ENCODE peak calls at places on chromosome 6, in nine cellular contexts. F is cardiac muscle cell, Z is Peyer's patch, G is kidney, Q is astrocyte, P is GM12865, X is CD14-positive monocyte, U is SK-N-SH, W is pancreas. L is an unnamed sample.

GRCh38 chr6:227812-228338 is 64.4 kb upstream of the DUSP22 start:
- DNase-seq in F (no peak), Z (no peak), G (no peak), Q (no peak), P (peak), X (no peak), U (no peak), W (no peak), L (no peak)

GRCh38 chr6:48615041-48615440 is 504.0 kb upstream of the PTCHD4 start:
- DNase-seq in F (no peak), Z (no peak), G (no peak), Q (peak), P (no peak), X (no peak), U (no peak), W (no peak), L (no peak)

GRCh38 chr6:133297657-133298056 is 56.5 kb downstream of the EYA4 start:
- DNase-seq in F (no peak), Z (no peak), G (no peak), Q (no peak), P (no peak), X (no peak), U (no peak), W (no peak), L (no peak)

GRCh38 chr6:101926149-101926925 is 532.8 kb downstream of the GRIK2 start:
- DNase-seq in F (no peak), Z (no peak), G (no peak), Q (no peak), P (no peak), X (no peak), U (no peak), W (no peak), L (no peak)

GRCh38 chr6:32830936-32831335 is 7.6 kb downstream of the TAP2 start:
- DNase-seq in F (no peak), Z (no peak), G (no peak), Q (no peak), P (no peak), X (no peak), U (no peak), W (no peak), L (no peak)

GRCh38 chr6:35298625-35299140 is 1.1 kb downstream of the DEF6 start:
- DNase-seq in F (no peak), Z (no peak), G (no peak), Q (no peak), P (peak), X (no peak), U (no peak), W (no peak), L (no peak)

GRCh38 chr6:44052419-44053011 is 74.7 kb downstream of the MRPL14 start:
- DNase-seq in F (peak), Z (no peak), G (peak), Q (peak), P (no peak), X (peak), U (peak), W (no peak), L (no peak)

GRCh38 chr6:165403006-165403405 is 93.6 kb upstream of the C6orf118 start:
- DNase-seq in F (no peak), Z (no peak), G (no peak), Q (no peak), P (no peak), X (no peak), U (no peak), W (no peak), L (no peak)

GRCh38 chr6:85644374-85644762 is 1.7 kb upstream of the SYNCRIP start:
- DNase-seq in F (no peak), Z (no peak), G (no peak), Q (no peak), P (no peak), X (no peak), U (no peak), W (no peak), L (no peak)

GRCh38 chr6:36618366-36619355 is 24.5 kb downstream of the SRSF3 start:
- DNase-seq in F (no peak), Z (no peak), G (no peak), Q (no peak), P (no peak), X (peak), U (no peak), W (no peak), L (no peak)

GRCh38 chr6:159008656-159009288 is 8.8 kb upstream of the RSPH3 start:
- DNase-seq in F (peak), Z (no peak), G (no peak), Q (peak), P (peak), X (no peak), U (peak), W (no peak), L (no peak)

GRCh38 chr6:17493286-17493685 is 99.9 kb downstream of the CAP2 start:
- DNase-seq in F (peak), Z (no peak), G (no peak), Q (peak), P (no peak), X (no peak), U (no peak), W (no peak), L (no peak)

GRCh38 chr6:156780117-156780641 is 3.0 kb downstream of the ARID1B start:
- DNase-seq in F (peak), Z (peak), G (no peak), Q (peak), P (peak), X (peak), U (peak), W (no peak), L (peak)

GRCh38 chr6:166460473-166461437 is 78.0 kb upstream of the MPC1 start:
- DNase-seq in F (peak), Z (no peak), G (peak), Q (no peak), P (no peak), X (peak), U (peak), W (no peak), L (no peak)

GRCh38 chr6:1027109-1027794 is 284.6 kb upstream of the FOXQ1 start:
- DNase-seq in F (no peak), Z (no peak), G (peak), Q (no peak), P (no peak), X (no peak), U (no peak), W (no peak), L (no peak)

GRCh38 chr6:106253194-106253593 is 72.4 kb downstream of the ATG5 start:
- DNase-seq in F (peak), Z (no peak), G (no peak), Q (peak), P (no peak), X (no peak), U (no peak), W (no peak), L (no peak)

GRCh38 chr6:55511124-55511820 is 67.7 kb downstream of the HMGCLL1 start:
- DNase-seq in F (no peak), Z (no peak), G (no peak), Q (no peak), P (no peak), X (no peak), U (no peak), W (no peak), L (no peak)

GRCh38 chr6:141472123-141472522 is 660.6 kb upstream of the GJE1 start:
- DNase-seq in F (no peak), Z (no peak), G (no peak), Q (peak), P (no peak), X (no peak), U (no peak), W (no peak), L (no peak)

GRCh38 chr6:15630202-15630601 is 32.6 kb downstream of the DTNBP1 start:
- DNase-seq in F (peak), Z (no peak), G (no peak), Q (no peak), P (no peak), X (no peak), U (no peak), W (no peak), L (no peak)

GRCh38 chr6:90343581-90343980 is 46.9 kb upstream of the BACH2 start:
- DNase-seq in F (peak), Z (no peak), G (no peak), Q (peak), P (no peak), X (no peak), U (peak), W (no peak), L (no peak)
- TF ChIP-seq CTCF in F (peak), Z (no peak), G (no peak), Q (no peak), P (no peak), X (no peak), U (peak), W (no peak), L (no peak)

DNA sequence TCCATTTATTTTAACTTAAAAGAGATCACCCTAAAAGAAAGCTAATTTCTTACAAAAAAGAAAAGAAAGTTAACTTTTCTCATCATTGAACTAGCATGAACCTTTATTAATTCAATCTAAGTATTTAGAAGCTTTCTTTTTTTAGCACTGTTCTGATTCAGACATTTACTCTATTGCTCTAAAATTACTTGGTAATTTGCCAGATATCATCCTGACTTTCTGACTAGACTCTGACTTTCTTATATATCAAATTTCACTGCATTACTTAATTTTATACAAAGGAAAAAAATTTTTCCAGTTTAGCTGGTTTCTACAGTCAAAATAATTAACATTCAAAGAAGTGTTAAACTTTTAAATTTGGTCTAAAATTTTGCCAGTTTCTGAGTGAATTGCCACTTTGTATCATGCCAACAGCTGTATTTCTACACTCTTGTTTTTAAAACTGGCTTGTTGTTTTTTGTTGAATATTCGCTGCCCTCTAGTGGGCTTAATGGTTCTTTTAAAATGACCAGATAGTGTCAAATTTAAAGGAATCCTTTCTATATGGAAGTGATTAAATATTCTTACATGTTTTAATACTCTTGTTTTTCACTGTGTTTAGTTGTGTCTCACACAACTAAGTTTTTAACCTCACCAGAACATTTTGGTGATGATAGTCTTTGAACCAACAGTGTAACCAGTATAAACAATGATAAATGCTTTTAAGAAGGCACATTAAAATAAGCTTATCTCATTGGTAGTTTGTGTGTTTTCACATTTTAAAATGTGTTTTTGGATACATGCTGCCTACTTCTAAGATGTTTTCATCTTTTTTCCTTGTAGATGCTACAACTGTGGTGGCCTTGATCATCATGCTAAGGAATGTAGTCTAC is 102.0 kb downstream of the POPDC3 start:
- DNase-seq in F (peak), Z (no peak), G (no peak), Q (peak), P (peak), X (no peak), U (peak), W (no peak), L (no peak)
- TF ChIP-seq CTCF in F (peak), Z (no peak), G (no peak), Q (peak), P (peak), X (peak), U (peak), W (no peak), L (peak)

GRCh38 chr6:149746147-149746946 is at the start of gene NUP43:
- DNase-seq in F (peak), Z (peak), G (peak), Q (peak), P (peak), X (peak), U (peak), W (peak), L (peak)
- TF ChIP-seq CTCF in F (peak), Z (peak), G (peak), Q (peak), P (peak), X (peak), U (peak), W (peak), L (peak)

GRCh38 chr6:111565316-111566221 is 40.1 kb downstream of the TRAF3IP2 start:
- DNase-seq in F (no peak), Z (no peak), G (no peak), Q (no peak), P (peak), X (no peak), U (no peak), W (no peak), L (no peak)
- TF ChIP-seq CTCF in F (no peak), Z (no peak), G (no peak), Q (no peak), P (peak), X (no peak), U (no peak), W (no peak), L (peak)

DNA sequence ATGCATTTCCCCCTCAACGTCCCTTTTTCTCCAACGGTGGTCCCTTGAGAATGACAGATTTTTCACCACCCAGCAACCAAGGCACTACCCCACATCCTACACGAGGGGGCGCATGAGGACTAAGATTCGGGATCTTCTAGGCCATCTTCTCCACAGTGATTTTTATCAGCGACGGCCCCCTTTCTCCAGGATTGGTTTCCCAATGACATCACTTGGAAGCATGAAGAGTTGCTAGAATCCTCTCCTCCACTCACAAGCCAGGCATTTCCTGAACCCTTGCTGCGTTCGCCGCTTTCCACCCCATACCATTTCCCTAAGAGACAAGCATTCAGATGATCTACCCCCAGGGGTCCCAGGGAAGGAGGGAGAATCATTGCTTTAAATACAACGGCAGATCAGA is 252.0 kb downstream of the HIVEP2 start:
- DNase-seq in F (peak), Z (peak), G (peak), Q (peak), P (peak), X (peak), U (peak), W (peak), L (peak)
- TF ChIP-seq CTCF in F (peak), Z (peak), G (peak), Q (peak), P (peak), X (peak), U (peak), W (peak), L (peak)

DNA sequence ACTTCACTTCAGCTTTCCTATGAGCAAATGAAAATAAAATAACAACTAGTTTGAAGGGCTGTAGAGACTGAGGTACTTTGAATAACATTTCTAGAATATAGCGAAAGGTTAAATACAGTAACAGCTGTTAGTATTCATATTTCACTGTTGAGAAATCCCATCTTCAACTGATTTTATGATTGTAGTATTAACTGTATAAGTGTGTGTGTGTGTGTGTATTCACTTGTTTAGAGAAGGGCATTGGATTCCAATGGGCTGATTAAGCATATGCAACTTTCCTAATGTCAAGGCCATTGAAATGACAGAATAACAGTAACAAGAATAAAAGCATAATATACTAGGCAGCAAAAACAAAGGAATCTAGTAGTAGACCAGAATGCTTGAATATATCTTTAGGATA is 957.5 kb upstream of the EPHA7 start:
- DNase-seq in F (no peak), Z (no peak), G (no peak), Q (no peak), P (no peak), X (no peak), U (no peak), W (no peak), L (no peak)
- TF ChIP-seq CTCF in F (no peak), Z (no peak), G (no peak), Q (no peak), P (no peak), X (no peak), U (no peak), W (no peak), L (no peak)

L was measured in colonic mucosa.